ENCODE peak calls at places on chromosome 1, in eight cellular contexts. D is NCI-H2171 treated with DMSO at 0.1 percent for 48 hours; Q is HFF-Myc; B is NCI-H1417; J is effector CD4-positive, alpha-beta T cell; F is astrocyte of the spinal cord; N is activated CD4-positive, CD25-positive, alpha-beta regulatory T cell; H is HTR-8/SVneo. K is an unnamed sample.

GRCh38 chr1:96360036-96360795 is 361.4 kb upstream of the PTBP2 start:
- DNase-seq in B (no peak), H (no peak), F (peak), J (no peak), D (no peak), N (no peak), Q (no peak), K (no peak)

GRCh38 chr1:230749150-230749549 is 2.0 kb downstream of the CAPN9 start:
- DNase-seq in B (no peak), F (no peak), D (no peak), Q (no peak), N (no peak), J (no peak), H (no peak), K (no peak)

GRCh38 chr1:29240400-29240837 is 4.1 kb downstream of the PTPRU start:
- DNase-seq in N (no peak), B (peak), H (no peak), F (no peak), D (peak), Q (no peak), J (no peak), K (no peak)

GRCh38 chr1:39840507-39840906 is 42.8 kb downstream of the TRIT1 start:
- DNase-seq in B (no peak), D (no peak), H (no peak), Q (no peak), F (no peak), J (no peak), N (no peak), K (no peak)

GRCh38 chr1:102107441-102107840 is 110.7 kb upstream of the OLFM3 start:
- DNase-seq in J (no peak), Q (no peak), N (no peak), B (no peak), H (no peak), F (no peak), D (no peak), K (no peak)

GRCh38 chr1:199515261-199515660 is 512.2 kb upstream of the NR5A2 start:
- DNase-seq in D (no peak), Q (no peak), N (no peak), B (no peak), F (no peak), J (no peak), H (no peak), K (no peak)

GRCh38 chr1:48675251-48675650 is 101.4 kb downstream of the BEND5 start:
- DNase-seq in F (peak), H (no peak), N (no peak), Q (no peak), D (no peak), J (no peak), B (no peak), K (no peak)

GRCh38 chr1:85334962-85335361 is 58.5 kb upstream of the BCL10 start:
- DNase-seq in D (no peak), N (no peak), Q (no peak), H (no peak), J (no peak), B (no peak), F (peak), K (no peak)

GRCh38 chr1:229032455-229032854 is 238.5 kb upstream of the RAB4A start:
- DNase-seq in H (no peak), N (no peak), D (no peak), F (no peak), Q (no peak), B (no peak), J (no peak), K (no peak)

GRCh38 chr1:25232866-25233784 is 823 bp upstream of the SYF2 start:
- DNase-seq in N (peak), B (no peak), H (peak), F (peak), D (peak), J (peak), Q (peak), K (peak)

GRCh38 chr1:50023292-50024159 is at the start of gene AGBL4:
- DNase-seq in J (no peak), Q (no peak), H (no peak), B (peak), D (peak), N (no peak), F (peak), K (no peak)

GRCh38 chr1:100866041-100866900 is 28.4 kb downstream of the EXTL2 start:
- DNase-seq in Q (no peak), J (no peak), B (no peak), N (no peak), D (peak), H (no peak), F (peak), K (no peak)

GRCh38 chr1:23588749-23589505 is 29.6 kb upstream of the ID3 start:
- DNase-seq in N (no peak), H (no peak), J (no peak), F (no peak), D (no peak), B (no peak), Q (no peak), K (peak)

GRCh38 chr1:216193839-216194443 is 229.3 kb downstream of the USH2A start:
- DNase-seq in Q (no peak), N (no peak), F (no peak), H (no peak), B (no peak), J (no peak), D (no peak), K (no peak)

GRCh38 chr1:224175615-224176014 is 7.4 kb upstream of the DEGS1 start:
- DNase-seq in J (no peak), D (no peak), B (no peak), N (no peak), H (no peak), F (peak), Q (no peak), K (no peak)

GRCh38 chr1:19096036-19096833 is 113.8 kb downstream of the UBR4 start:
- DNase-seq in D (peak), Q (no peak), F (no peak), J (no peak), B (peak), N (no peak), H (peak), K (no peak)

GRCh38 chr1:217574265-217574949 is 56.5 kb downstream of the GPATCH2 start:
- DNase-seq in N (no peak), H (no peak), F (no peak), D (no peak), Q (no peak), B (no peak), J (no peak), K (no peak)

GRCh38 chr1:217919683-217920502 is 288.7 kb downstream of the SPATA17 start:
- DNase-seq in H (no peak), B (no peak), D (no peak), F (peak), N (no peak), J (no peak), Q (no peak), K (no peak)

GRCh38 chr1:180424848-180425457 is 77.4 kb downstream of the ACBD6 start:
- DNase-seq in D (peak), B (peak), N (no peak), J (no peak), F (no peak), Q (no peak), H (no peak), K (no peak)

GRCh38 chr1:180229483-180230415 is at the start of gene LHX4:
- DNase-seq in F (no peak), N (no peak), J (no peak), B (no peak), Q (no peak), D (peak), H (peak), K (no peak)

GRCh38 chr1:23528245-23528978 is 2.6 kb downstream of the E2F2 start:
- DNase-seq in H (peak), Q (peak), D (peak), J (peak), B (peak), N (peak), F (peak), K (peak)

GRCh38 chr1:88763649-88764406 is 79.8 kb downstream of the PKN2 start:
- DNase-seq in H (peak), D (no peak), Q (no peak), J (no peak), B (no peak), F (peak), N (no peak), K (peak)

GRCh38 chr1:182784556-182785171 is 4.9 kb upstream of the NPL start:
- DNase-seq in J (peak), H (peak), D (peak), F (peak), B (peak), N (no peak), Q (no peak), K (no peak)

GRCh38 chr1:150164224-150164623 is 14.5 kb downstream of the PLEKHO1 start:
- DNase-seq in D (no peak), Q (no peak), J (no peak), H (no peak), B (no peak), N (no peak), F (no peak), K (no peak)

GRCh38 chr1:10537082-10537766 is 62.5 kb downstream of the PEX14 start:
- DNase-seq in J (no peak), H (no peak), N (no peak), Q (no peak), D (peak), B (peak), F (no peak), K (no peak)

GRCh38 chr1:26417111-26417510 is 6.5 kb downstream of the LIN28A start:
- DNase-seq in F (peak), B (peak), Q (peak), N (peak), J (peak), D (peak), H (peak), K (no peak)

GRCh38 chr1:13828454-13829151 is 128.6 kb downstream of the PRDM2 start:
- DNase-seq in H (no peak), J (no peak), B (peak), Q (no peak), D (no peak), F (no peak), N (no peak), K (no peak)

GRCh38 chr1:206809504-206810084 is 37.3 kb upstream of the IL10 start:
- DNase-seq in D (peak), Q (no peak), N (no peak), J (no peak), H (peak), B (peak), F (peak), K (no peak)

GRCh38 chr1:203536575-203536974 is 42.6 kb downstream of the OPTC start:
- DNase-seq in F (no peak), Q (no peak), B (no peak), D (no peak), N (no peak), J (no peak), H (no peak), K (no peak)

GRCh38 chr1:64864018-64864945 is 102.1 kb downstream of the JAK1 start:
- DNase-seq in F (no peak), N (no peak), J (peak), H (no peak), B (no peak), D (no peak), Q (no peak), K (no peak)

GRCh38 chr1:52404975-52405338 is 555 bp downstream of the PRPF38A start:
- DNase-seq in F (no peak), D (no peak), Q (no peak), B (no peak), N (no peak), H (no peak), J (no peak), K (no peak)

GRCh38 chr1:205545001-205545919 is 40.8 kb downstream of the CDK18 start:
- DNase-seq in J (no peak), N (no peak), F (no peak), Q (no peak), B (no peak), D (no peak), H (no peak), K (no peak)

GRCh38 chr1:107132780-107133179 is 8.1 kb upstream of the NTNG1 start:
- DNase-seq in J (no peak), B (no peak), D (no peak), H (no peak), N (no peak), Q (no peak), F (no peak), K (no peak)

GRCh38 chr1:177355575-177355974 is 184.8 kb downstream of the BRINP2 start:
- DNase-seq in Q (peak), H (no peak), F (peak), D (no peak), J (no peak), B (peak), N (no peak), K (peak)

K was measured in GM04504.